ENCODE peak calls at places on chromosomes 1 and 21, in ten cellular contexts. H is upper lobe of left lung, U is fibroblast of lung, Q is esophagus squamous epithelium, D is esophagus muscularis mucosa, X is tibial artery, E is left lung, K is colonic mucosa, P is H9, R is cardiac muscle cell. F is an unnamed sample. For H3K4me1, the result is how much of the 10 kb centered on the place peaks cover.

GRCh38 chr1:226763741-226764264 is 24.7 kb upstream of the ITPKB start:
- DNase-seq in H (no peak), U (peak), Q (no peak), D (no peak), X (no peak), E (no peak), K (no peak), P (peak), R (peak), F (no peak)

GRCh38 chr21:37873655-37874054 is 42.6 kb downstream of the KCNJ6 start:
- DNase-seq in H (no peak), U (peak), Q (no peak), D (no peak), X (no peak), E (no peak), K (no peak), P (no peak), R (peak), F (no peak)

GRCh38 chr1:91026777-91027176 is 4.9 kb upstream of the ZNF644 start:
- DNase-seq in H (no peak), U (peak), Q (no peak), D (no peak), X (no peak), E (no peak), K (no peak), P (no peak), R (peak), F (no peak)

GRCh38 chr1:62436039-62436465 is 797 bp upstream of the USP1 start:
- DNase-seq in H (peak), U (no peak), Q (no peak), D (peak), X (no peak), E (peak), K (no peak), P (no peak), R (no peak), F (no peak)

GRCh38 chr1:7516341-7516740 is 254.8 kb upstream of the VAMP3 start:
- DNase-seq in H (no peak), U (peak), Q (no peak), D (no peak), X (no peak), E (peak), K (no peak), P (peak), R (no peak), F (no peak)

GRCh38 chr1:1399870-1400575 is 888 bp upstream of the CCNL2 start:
- DNase-seq in H (no peak), U (peak), Q (no peak), D (no peak), X (no peak), E (peak), K (no peak), P (no peak), R (peak), F (no peak)

GRCh38 chr21:40719615-40720014 is 127.3 kb downstream of the DSCAM start:
- DNase-seq in H (no peak), U (no peak), Q (no peak), D (no peak), X (no peak), E (no peak), K (no peak), P (no peak), R (no peak), F (no peak)

GRCh38 chr1:38106726-38107125 is 60.1 kb upstream of the POU3F1 start:
- DNase-seq in H (no peak), U (no peak), Q (no peak), D (no peak), X (no peak), E (no peak), K (no peak), P (no peak), R (no peak), F (no peak)

GRCh38 chr1:236534164-236534651 is 10.4 kb downstream of the LGALS8 start:
- DNase-seq in H (no peak), U (peak), Q (no peak), D (no peak), X (no peak), E (no peak), K (no peak), P (no peak), R (peak), F (no peak)

GRCh38 chr1:58576727-58577675 is at the start of gene TACSTD2:
- DNase-seq in H (peak), U (no peak), Q (no peak), D (no peak), X (peak), E (peak), K (peak), P (peak), R (peak), F (no peak)

GRCh38 chr1:38718031-38718430 is 141.5 kb downstream of the RRAGC start:
- DNase-seq in H (no peak), U (no peak), Q (no peak), D (no peak), X (no peak), E (no peak), K (no peak), P (no peak), R (no peak), F (no peak)

GRCh38 chr1:100164226-100164625 is 13.8 kb downstream of the LRRC39 start:
- DNase-seq in H (no peak), U (peak), Q (no peak), D (no peak), X (no peak), E (no peak), K (no peak), P (no peak), R (peak), F (no peak)

GRCh38 chr1:27658951-27659496 is 13.0 kb downstream of the IFI6 start:
- DNase-seq in H (no peak), U (peak), Q (no peak), D (no peak), X (no peak), E (peak), K (no peak), P (peak), R (peak), F (no peak)

GRCh38 chr1:184260382-184260781 is 126.4 kb upstream of the C1orf21 start:
- DNase-seq in H (no peak), U (peak), Q (no peak), D (no peak), X (no peak), E (no peak), K (no peak), P (no peak), R (peak), F (no peak)

GRCh38 chr1:210010161-210010560 is 72.1 kb downstream of the SYT14 start:
- DNase-seq in H (no peak), U (no peak), Q (no peak), D (no peak), X (no peak), E (no peak), K (no peak), P (no peak), R (no peak), F (no peak)

GRCh38 chr1:241560511-241561187 is 28.5 kb downstream of the KMO start:
- DNase-seq in H (no peak), U (no peak), Q (no peak), D (no peak), X (no peak), E (no peak), K (no peak), P (no peak), R (no peak), F (no peak)

GRCh38 chr1:220450927-220451326 is 77.0 kb upstream of the MARK1 start:
- DNase-seq in H (no peak), U (no peak), Q (no peak), D (no peak), X (no peak), E (no peak), K (no peak), P (no peak), R (no peak), F (no peak)

GRCh38 chr1:211334986-211335385 is 8.4 kb downstream of the TRAF5 start:
- DNase-seq in H (no peak), U (no peak), Q (no peak), D (no peak), X (no peak), E (no peak), K (no peak), P (no peak), R (no peak), F (no peak)

GRCh38 chr1:14090062-14090461 is 390.1 kb downstream of the PRDM2 start:
- DNase-seq in H (no peak), U (no peak), Q (no peak), D (no peak), X (no peak), E (no peak), K (no peak), P (no peak), R (no peak), F (no peak)

GRCh38 chr1:4517559-4517958 is 136.8 kb upstream of the AJAP1 start:
- DNase-seq in H (no peak), U (no peak), Q (no peak), D (no peak), X (no peak), E (no peak), K (no peak), P (no peak), R (no peak), F (no peak)

GRCh38 chr1:116806245-116806644 is 52.0 kb downstream of the CD2 start:
- DNase-seq in H (no peak), U (no peak), Q (no peak), D (peak), X (no peak), E (no peak), K (no peak), P (no peak), R (no peak), F (no peak)

GRCh38 chr21:31142600-31142999 is 104.3 kb upstream of the KRTAP19-8 start:
- DNase-seq in H (no peak), U (no peak), Q (no peak), D (no peak), X (no peak), E (no peak), K (no peak), P (no peak), R (no peak), F (no peak)

GRCh38 chr1:27332536-27333281 is 9.1 kb upstream of the SYTL1 start:
- DNase-seq in H (no peak), U (no peak), Q (no peak), D (no peak), X (no peak), E (peak), K (no peak), P (peak), R (peak), F (no peak)

GRCh38 chr1:24415910-24416665 is 486 bp downstream of the NIPAL3 start:
- DNase-seq in H (no peak), U (peak), Q (no peak), D (no peak), X (no peak), E (no peak), K (peak), P (no peak), R (peak), F (no peak)

GRCh38 chr1:69246721-69247120 is 321.0 kb upstream of the LRRC7 start:
- DNase-seq in H (no peak), U (peak), Q (no peak), D (no peak), X (no peak), E (no peak), K (no peak), P (no peak), R (peak), F (no peak)

GRCh38 chr1:105072850-105073249 is 1323.2 kb downstream of the AMY1C start:
- DNase-seq in H (no peak), U (no peak), Q (no peak), D (no peak), X (no peak), E (no peak), K (no peak), P (peak), R (no peak), F (no peak)

GRCh38 chr1:113542221-113542701 is 151.9 kb downstream of the MAGI3 start:
- DNase-seq in H (no peak), U (peak), Q (no peak), D (no peak), X (no peak), E (no peak), K (no peak), P (no peak), R (peak), F (no peak)

GRCh38 chr21:44000360-44000759 is 11.7 kb upstream of the TRAPPC10 start:
- DNase-seq in H (no peak), U (no peak), Q (no peak), D (no peak), X (no peak), E (no peak), K (no peak), P (no peak), R (no peak), F (no peak)

GRCh38 chr1:92752719-92753118 is 32.2 kb downstream of the EVI5 start:
- DNase-seq in H (no peak), U (peak), Q (no peak), D (no peak), X (no peak), E (no peak), K (no peak), P (no peak), R (peak), F (no peak)

GRCh38 chr1:58401991-58402390 is 144.5 kb downstream of the OMA1 start:
- DNase-seq in H (no peak), U (peak), Q (no peak), D (no peak), X (no peak), E (no peak), K (no peak), P (no peak), R (peak), F (no peak)

GRCh38 chr1:30774550-30775432 is 17.2 kb upstream of the LAPTM5 start:
- DNase-seq in H (no peak), U (no peak), Q (no peak), D (no peak), X (no peak), E (no peak), K (no peak), P (no peak), R (no peak), F (no peak)

GRCh38 chr1:15919316-15919715 is 56.6 kb downstream of the ZBTB17 start:
- DNase-seq in H (no peak), U (peak), Q (no peak), D (no peak), X (no peak), E (no peak), K (no peak), P (no peak), R (peak), F (no peak)

GRCh38 chr1:9687120-9687875 is 35.8 kb downstream of the PIK3CD start:
- DNase-seq in H (peak), U (peak), Q (no peak), D (no peak), X (peak), E (peak), K (peak), P (peak), R (peak), F (no peak)

GRCh38 chr1:201739492-201740085 is 89.4 kb upstream of the IPO9 start:
- DNase-seq in H (peak), U (no peak), Q (no peak), D (no peak), X (peak), E (peak), K (peak), P (peak), R (peak), F (no peak)
- H3K4me1 ChIP-seq in H (under half), U (under half), Q (half or more), D (half or more), X (half or more), E (under half), K (under half), P (under half), R (half or more), F (half or more)

GRCh38 chr1:165826565-165826964 is 849 bp upstream of the UCK2 start:
- DNase-seq in H (no peak), U (no peak), Q (no peak), D (no peak), X (no peak), E (no peak), K (no peak), P (no peak), R (no peak), F (no peak)

GRCh38 chr1:165828581-165829329 is 1.3 kb downstream of the UCK2 start:
- DNase-seq in H (peak), U (peak), Q (no peak), D (no peak), X (peak), E (no peak), K (peak), P (peak), R (peak), F (no peak)

GRCh38 chr1:165829888-165830287 is 2.5 kb downstream of the UCK2 start:
- DNase-seq in H (no peak), U (no peak), Q (no peak), D (no peak), X (no peak), E (no peak), K (no peak), P (no peak), R (no peak), F (no peak)

GRCh38 chr1:165828103-165828558 is 717 bp downstream of the UCK2 start:
- DNase-seq in H (peak), U (peak), Q (no peak), D (no peak), X (peak), E (peak), K (peak), P (peak), R (peak), F (no peak)

DNA sequence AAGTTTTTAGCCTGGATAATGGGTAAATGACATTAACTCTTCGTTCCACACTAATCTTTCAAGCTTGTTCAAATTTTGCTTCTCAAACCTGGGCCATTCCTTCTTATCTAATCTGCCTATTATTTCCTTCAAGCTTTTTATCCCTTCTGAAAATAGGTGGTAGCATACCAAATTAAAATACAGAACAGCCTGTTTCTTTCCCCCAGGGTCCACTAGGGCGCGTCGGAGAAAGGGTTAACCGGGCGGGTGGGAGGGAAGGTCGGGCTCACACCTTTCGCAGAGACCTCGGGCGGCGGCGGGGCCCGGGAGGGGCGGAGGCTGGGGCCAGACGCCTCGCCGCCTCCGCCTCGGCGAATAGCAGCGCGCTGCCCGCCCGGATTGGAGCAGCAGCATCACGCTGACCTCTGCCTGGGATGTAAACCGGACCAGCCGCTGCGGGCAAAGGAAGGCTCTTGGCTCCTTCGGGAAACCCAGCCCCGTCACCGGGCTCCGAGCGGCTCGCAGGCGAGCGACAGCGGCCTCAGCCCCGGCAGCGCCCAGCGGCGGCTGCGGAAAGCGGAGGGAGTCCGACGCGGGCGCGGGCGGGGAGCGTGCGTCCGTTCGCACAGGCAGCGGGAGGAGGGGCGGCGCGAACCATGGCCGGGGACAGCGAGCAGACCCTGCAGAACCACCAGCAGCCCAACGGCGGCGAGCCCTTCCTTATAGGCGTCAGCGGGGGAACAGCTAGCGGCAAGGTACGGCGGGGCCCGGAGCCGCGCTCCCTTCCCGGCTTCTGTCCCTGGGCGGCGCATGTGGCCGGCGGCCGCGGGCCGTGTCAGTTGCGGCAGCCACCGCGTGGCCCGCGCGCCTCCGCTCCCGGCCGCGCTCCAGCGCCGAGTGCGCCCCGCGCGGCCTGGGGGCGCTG is at the start of gene UCK2:
- DNase-seq in H (peak), U (peak), Q (no peak), D (peak), X (peak), E (peak), K (peak), P (peak), R (peak), F (no peak)
- TF ChIP-seq CTCF in H (peak), U (no peak), Q (peak), D (peak), X (no peak), E (no peak), K (no peak), P (peak), R (no peak), F (peak)

GRCh38 chr1:112267929-112268328 is 128.1 kb upstream of the CTTNBP2NL start:
- DNase-seq in H (no peak), U (no peak), Q (no peak), D (no peak), X (peak), E (no peak), K (peak), P (no peak), R (peak), F (no peak)
- H3K4me1 ChIP-seq in H (under half), U (under half), Q (under half), D (under half), X (under half), E (under half), K (under half), P (under half), R (under half), F (under half)

GRCh38 chr1:228308628-228309547 is 97.7 kb downstream of the TRIM11 start:
- DNase-seq in H (peak), U (no peak), Q (no peak), D (no peak), X (no peak), E (peak), K (no peak), P (peak), R (no peak), F (no peak)
- TF ChIP-seq CTCF in H (no peak), U (no peak), Q (no peak), D (no peak), X (no peak), E (no peak), K (no peak), P (peak), R (no peak), F (no peak)

GRCh38 chr21:33821580-33822322 is 93.9 kb downstream of the ATP5PO start:
- DNase-seq in H (no peak), U (no peak), Q (no peak), D (peak), X (no peak), E (no peak), K (no peak), P (no peak), R (peak), F (no peak)
- H3K4me1 ChIP-seq in H (under half), U (under half), Q (under half), D (under half), X (under half), E (under half), K (under half), P (under half), R (under half), F (under half)

GRCh38 chr21:45103966-45104520 is 29.7 kb downstream of the ADARB1 start:
- DNase-seq in H (no peak), U (no peak), Q (no peak), D (no peak), X (no peak), E (no peak), K (no peak), P (no peak), R (no peak), F (no peak)

GRCh38 chr21:45100866-45101265 is 26.5 kb downstream of the ADARB1 start:
- DNase-seq in H (peak), U (no peak), Q (no peak), D (no peak), X (no peak), E (peak), K (no peak), P (no peak), R (no peak), F (no peak)

GRCh38 chr21:45104560-45104959 is 30.2 kb downstream of the ADARB1 start:
- DNase-seq in H (no peak), U (no peak), Q (no peak), D (no peak), X (peak), E (no peak), K (peak), P (no peak), R (peak), F (no peak)

GRCh38 chr21:45105906-45106485 is 31.6 kb downstream of the ADARB1 start:
- DNase-seq in H (no peak), U (no peak), Q (no peak), D (no peak), X (no peak), E (no peak), K (no peak), P (no peak), R (no peak), F (no peak)

DNA sequence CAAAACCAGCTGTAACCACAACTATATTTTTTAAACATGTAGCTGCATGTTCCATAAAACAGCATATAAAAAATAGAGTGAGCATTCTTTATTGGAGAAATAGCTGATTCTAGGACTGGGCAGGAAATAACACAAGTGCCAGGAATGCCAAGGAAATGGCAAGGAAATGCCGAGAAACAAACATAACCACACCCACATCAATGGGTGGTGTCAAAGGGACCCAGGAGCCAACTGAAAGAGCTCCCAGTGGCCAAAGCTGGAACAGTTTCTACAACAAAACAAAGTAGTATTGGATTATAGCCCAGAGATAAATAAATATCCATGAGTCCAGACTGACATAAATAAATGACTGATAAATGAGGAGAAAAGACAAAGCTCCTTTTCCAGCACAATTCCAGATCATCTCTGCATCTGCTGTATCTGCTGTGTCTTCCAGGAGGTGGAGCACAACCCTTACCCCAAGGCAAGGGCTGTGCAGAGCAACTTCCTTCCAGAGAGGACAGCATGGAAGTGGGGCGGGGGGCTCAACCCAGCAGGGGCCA is 28.1 kb downstream of the ADARB1 start:
- DNase-seq in H (no peak), U (peak), Q (no peak), D (no peak), X (no peak), E (no peak), K (peak), P (no peak), R (peak), F (no peak)
- TF ChIP-seq CTCF in H (peak), U (no peak), Q (peak), D (peak), X (peak), E (no peak), K (peak), P (peak), R (peak), F (no peak)

GRCh38 chr1:111832521-111833155 is 76.9 kb downstream of the DDX20 start:
- DNase-seq in H (no peak), U (no peak), Q (no peak), D (no peak), X (no peak), E (no peak), K (no peak), P (no peak), R (no peak), F (no peak)
- H3K4me1 ChIP-seq in H (under half), U (under half), Q (under half), D (under half), X (under half), E (under half), K (under half), P (under half), R (under half), F (under half)

F was measured in vagina.